ENCODE peak calls at places on chromosomes 3 and 15, in seven cellular contexts. G is MM.1S, B is GM23338, M is GM23248, Q is PC-3, X is HCT116, Z is hepatocyte. I is an unnamed sample.

GRCh38 chr3:112818289-112818688 is 28.4 kb downstream of the CD200R1L start:
- DNase-seq in B (no peak), G (no peak), M (peak; percentile 72), Q (peak; percentile 62), Z (no peak), X (no peak), I (no peak)

GRCh38 chr3:188133219-188133618 is 20.7 kb upstream of the LPP start:
- DNase-seq in Q (peak; percentile 53), G (no peak), M (peak; percentile 88), Z (no peak), X (no peak), B (no peak), I (no peak)

GRCh38 chr3:59121346-59122144 is 71.7 kb upstream of the CFAP20DC start:
- DNase-seq in G (no peak), M (no peak), X (no peak), Q (no peak), B (peak; percentile 42), Z (no peak), I (no peak)

GRCh38 chr3:149371001-149371722 is 6.3 kb downstream of the TM4SF1 start:
- DNase-seq in Q (peak; percentile 80), M (peak; percentile 76), G (no peak), B (peak; percentile 33), Z (peak; percentile 59), X (no peak), I (peak; percentile 15)

GRCh38 chr3:44729384-44729910 is at the start of gene ZNF501:
- DNase-seq in B (peak; percentile 98), G (peak; percentile 93), Z (peak; percentile 94), M (peak; percentile 91), X (no peak), Q (no peak), I (peak; percentile 89)

GRCh38 chr3:47197287-47197686 is 33.4 kb upstream of the SETD2 start:
- DNase-seq in Z (no peak), B (no peak), M (no peak), Q (no peak), X (no peak), G (no peak), I (no peak)

GRCh38 chr15:89756897-89757296 is 5.8 kb upstream of the MESP1 start:
- DNase-seq in G (no peak), Z (peak; percentile 51), X (no peak), B (no peak), M (no peak), Q (peak; percentile 91), I (no peak)

GRCh38 chr15:94263341-94264273 is 32.2 kb downstream of the MCTP2 start:
- DNase-seq in G (no peak), M (peak; percentile 77), B (no peak), Z (no peak), Q (no peak), X (no peak), I (no peak)

GRCh38 chr15:50744601-50745000 is 20.9 kb downstream of the SPPL2A start:
- DNase-seq in B (no peak), X (no peak), G (no peak), Z (no peak), M (peak; percentile 32), Q (no peak), I (no peak)

GRCh38 chr3:13009132-13009945 is 63.9 kb downstream of the IQSEC1 start:
- DNase-seq in X (no peak), Z (no peak), M (no peak), Q (no peak), B (no peak), G (peak; percentile 89), I (no peak)

GRCh38 chr3:83882701-83883100 is 1076.1 kb upstream of the CADM2 start:
- DNase-seq in Z (no peak), Q (peak; percentile 81), B (no peak), M (no peak), G (no peak), X (no peak), I (no peak)

GRCh38 chr3:116102037-116102436 is 343.2 kb downstream of the LSAMP start:
- DNase-seq in X (no peak), Q (no peak), B (no peak), G (no peak), Z (no peak), M (no peak), I (no peak)

GRCh38 chr3:46663611-46664135 is 29.8 kb downstream of the ALS2CL start:
- DNase-seq in Q (peak; percentile 41), Z (peak; percentile 43), X (no peak), G (no peak), B (peak; percentile 56), M (peak; percentile 19), I (peak; percentile 53)

GRCh38 chr3:58383904-58384303 is 49.7 kb downstream of the PDHB start:
- DNase-seq in Z (peak; percentile 41), B (no peak), X (peak; percentile 79), G (no peak), Q (peak; percentile 99), M (peak; percentile 99), I (no peak)

GRCh38 chr3:72347819-72348319 is 500.4 kb downstream of the SHQ1 start:
- DNase-seq in M (peak; percentile 43), Q (peak; percentile 55), X (no peak), G (no peak), B (peak; percentile 76), Z (peak; percentile 44), I (peak; percentile 62)

GRCh38 chr15:96181873-96182301 is 148.6 kb upstream of the NR2F2 start:
- DNase-seq in M (peak; percentile 90), G (no peak), B (no peak), Z (no peak), Q (no peak), X (no peak), I (no peak)

GRCh38 chr3:4996223-4996765 is 17.1 kb downstream of the BHLHE40 start:
- DNase-seq in Z (no peak), G (no peak), X (no peak), M (no peak), B (no peak), Q (no peak), I (no peak)

GRCh38 chr3:196186661-196187573 is 24.3 kb downstream of the ZDHHC19 start:
- DNase-seq in G (peak; percentile 44), Q (no peak), M (no peak), B (peak; percentile 94), Z (no peak), X (no peak), I (peak; percentile 90)

GRCh38 chr3:191260431-191261303 is 61.6 kb downstream of the OSTN start:
- DNase-seq in X (no peak), Q (no peak), B (no peak), Z (no peak), G (no peak), M (no peak), I (peak; percentile 69)

GRCh38 chr15:82808634-82809041 is 790 bp upstream of the WHAMM start:
- DNase-seq in Q (no peak), M (no peak), X (no peak), Z (no peak), G (peak; percentile 7), B (no peak), I (no peak)

GRCh38 chr3:120502116-120502515 is 51.3 kb upstream of the FSTL1 start:
- DNase-seq in X (no peak), Z (no peak), G (no peak), M (no peak), B (no peak), Q (no peak), I (no peak)

GRCh38 chr3:120503727-120504616 is 53.2 kb upstream of the FSTL1 start:
- DNase-seq in G (no peak), B (peak; percentile 48), Z (no peak), X (no peak), M (no peak), Q (no peak), I (peak; percentile 35)

GRCh38 chr3:120506076-120506827 is 55.5 kb upstream of the FSTL1 start:
- DNase-seq in M (peak; percentile 69), Z (no peak), Q (peak; percentile 17), G (no peak), X (no peak), B (no peak), I (no peak)

GRCh38 chr3:120512655-120513054 is 61.9 kb upstream of the FSTL1 start:
- DNase-seq in Z (no peak), Q (no peak), G (no peak), B (no peak), M (no peak), X (no peak), I (no peak)

DNA sequence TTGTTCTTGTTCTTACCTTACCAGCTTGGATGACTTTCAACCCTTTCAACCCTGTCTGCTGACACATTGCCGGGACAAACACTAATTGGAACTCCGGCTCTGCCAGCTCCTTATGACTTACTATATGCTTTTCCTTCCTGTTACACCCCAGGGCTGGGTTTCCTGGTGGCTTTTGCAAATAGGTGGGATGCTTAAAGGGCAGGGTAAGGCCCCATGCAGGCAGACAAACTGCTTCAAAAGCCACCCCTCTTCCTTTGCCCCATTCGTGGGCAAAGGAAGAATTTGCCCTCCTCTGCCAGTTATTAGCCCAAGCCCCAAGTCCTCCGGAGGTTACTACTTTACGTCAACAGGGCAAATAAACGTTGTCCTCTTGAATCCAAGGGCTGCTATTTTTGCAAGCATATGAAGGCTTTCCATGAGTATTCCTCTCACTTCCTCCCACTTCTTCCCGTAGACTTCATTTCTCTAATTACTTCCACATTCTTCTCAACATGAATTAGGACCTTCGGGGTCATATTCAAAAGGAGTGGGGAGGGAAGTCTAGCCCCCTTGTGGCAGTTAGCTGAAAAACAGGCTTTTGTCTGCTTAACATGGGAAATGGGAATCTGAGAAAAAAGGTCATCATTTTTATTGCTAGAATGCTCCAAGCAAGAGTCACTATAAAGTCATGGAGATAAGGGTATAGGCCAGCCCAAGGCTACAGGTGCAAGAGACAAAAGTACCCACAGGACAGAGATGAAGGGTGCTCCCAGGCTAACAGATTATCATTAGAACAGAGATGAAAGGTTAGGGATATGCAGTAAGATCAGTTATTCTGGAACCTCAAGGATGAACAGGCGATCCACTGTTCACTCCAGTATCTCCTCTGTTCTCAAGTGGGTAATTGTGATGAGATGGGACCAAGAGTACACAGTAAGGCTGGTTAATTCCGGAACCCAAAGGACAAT is 56.3 kb upstream of the FSTL1 start:
- DNase-seq in X (peak; percentile 13), M (peak; percentile 77), Q (peak; percentile 84), Z (peak; percentile 52), B (peak; percentile 79), G (no peak), I (peak; percentile 50)
- TF ChIP-seq EZH2phosphoT487 in X (no peak), M (no peak), Q (no peak), Z (no peak), B (no peak), G (no peak), I (no peak)

DNA sequence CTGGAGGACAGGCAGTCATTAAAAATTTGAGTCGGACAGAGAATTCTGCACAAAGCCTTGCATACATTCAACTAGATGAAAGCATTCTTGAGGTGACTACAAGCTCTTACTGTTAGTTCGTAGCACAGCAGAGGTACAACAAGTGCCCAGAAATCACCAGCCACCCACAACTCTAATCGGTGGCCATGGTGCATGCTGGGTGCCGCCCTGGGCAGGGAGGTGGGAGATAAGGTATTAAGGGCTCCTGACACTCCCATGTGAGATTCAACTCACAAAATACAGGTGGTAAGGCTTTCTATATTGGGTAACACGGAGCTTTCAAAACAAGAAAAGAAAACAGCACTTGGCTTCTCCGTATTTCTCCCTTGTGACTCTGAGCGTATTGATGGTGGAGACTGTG is 66.0 kb downstream of the MEIS2 start:
- DNase-seq in B (no peak), Z (no peak), G (peak; percentile 22), M (no peak), X (no peak), Q (no peak), I (no peak)
- H3K4me2 ChIP-seq in B (no peak overlapping the region), Z (no peak overlapping the region), G (peak overlapping the region; percentile 72), M (no peak overlapping the region), X (no peak overlapping the region), Q (no peak overlapping the region), I (peak overlapping the region; percentile 48)

GRCh38 chr3:71131385-71131871 is 452.1 kb downstream of the FOXP1 start:
- DNase-seq in G (no peak), B (no peak), M (no peak), X (no peak), Z (no peak), Q (no peak), I (no peak)
- H3K4me1 ChIP-seq in G (no peaks in the 10 kb centered on the region), B (peaks cover 96% of the 10 kb centered on the region), M (peaks cover 8% of the 10 kb centered on the region), X (no peaks in the 10 kb centered on the region), Z (peaks cover 59% of the 10 kb centered on the region), Q (peaks cover 32% of the 10 kb centered on the region), I (peaks cover 26% of the 10 kb centered on the region)

GRCh38 chr3:138114988-138115971 is at the start of gene DZIP1L:
- DNase-seq in B (peak; percentile 94), M (peak; percentile 91), Z (peak; percentile 81), G (peak; percentile 38), X (peak; percentile 35), Q (peak; percentile 44), I (peak; percentile 90)
- TF ChIP-seq EZH2phosphoT487 in B (no peak), M (no peak), Z (no peak), G (no peak), X (no peak), Q (no peak), I (no peak)